ENCODE peak calls at places on chromosomes 11 and 22, in four cellular contexts. One of them, this sample, is unnamed.

GRCh38 chr11:85809191-85809590 is 1.8 kb downstream of the SYTL2 start:
- DNase-seq in HepG2: no peak
- DNase-seq in right lobe of liver: no peak
- DNase-seq in Peyer's patch: no peak
- DNase-seq in this sample: no peak

GRCh38 chr22:47474464-47474863 is 712.0 kb downstream of the TBC1D22A start:
- DNase-seq in HepG2: no peak
- DNase-seq in right lobe of liver: no peak
- DNase-seq in Peyer's patch: no peak
- DNase-seq in this sample: no peak

GRCh38 chr22:19467912-19468311 is 11.1 kb downstream of the UFD1 start:
- DNase-seq in HepG2: no peak
- DNase-seq in right lobe of liver: no peak
- DNase-seq in Peyer's patch: no peak
- DNase-seq in this sample: no peak

GRCh38 chr11:46357483-46357936 is 10.2 kb downstream of the DGKZ start:
- DNase-seq in HepG2: no peak
- DNase-seq in right lobe of liver: no peak
- DNase-seq in Peyer's patch: peak
- DNase-seq in this sample: no peak

GRCh38 chr22:35783943-35784614 is 66.4 kb downstream of the APOL5 start:
- DNase-seq in HepG2: no peak
- DNase-seq in right lobe of liver: no peak
- DNase-seq in Peyer's patch: no peak
- DNase-seq in this sample: peak

GRCh38 chr11:86715611-86716010 is 43.2 kb upstream of the ME3 start:
- DNase-seq in HepG2: no peak
- DNase-seq in right lobe of liver: no peak
- DNase-seq in Peyer's patch: no peak
- DNase-seq in this sample: no peak

GRCh38 chr22:19430890-19431541 is 517 bp downstream of the HIRA start:
- DNase-seq in HepG2: peak
- DNase-seq in right lobe of liver: peak
- DNase-seq in Peyer's patch: peak
- DNase-seq in this sample: no peak

GRCh38 chr11:20070459-20070858 is 89.8 kb downstream of the DBX1 start:
- DNase-seq in HepG2: peak
- DNase-seq in right lobe of liver: no peak
- DNase-seq in Peyer's patch: no peak
- DNase-seq in this sample: no peak

GRCh38 chr11:125949271-125950177 is 3.7 kb downstream of the VSIG10L2 start:
- DNase-seq in HepG2: no peak
- DNase-seq in right lobe of liver: no peak
- DNase-seq in Peyer's patch: no peak
- DNase-seq in this sample: no peak

GRCh38 chr11:68302256-68303054 is 9.9 kb upstream of the LRP5 start:
- DNase-seq in HepG2: peak
- DNase-seq in right lobe of liver: no peak
- DNase-seq in Peyer's patch: peak
- DNase-seq in this sample: peak

GRCh38 chr11:117202386-117203068 is 3.4 kb downstream of the TAGLN start:
- DNase-seq in HepG2: no peak
- DNase-seq in right lobe of liver: no peak
- DNase-seq in Peyer's patch: no peak
- DNase-seq in this sample: no peak

GRCh38 chr11:117201906-117202305 is 2.7 kb downstream of the TAGLN start:
- DNase-seq in HepG2: no peak
- DNase-seq in right lobe of liver: no peak
- DNase-seq in Peyer's patch: no peak
- DNase-seq in this sample: no peak

GRCh38 chr11:117199916-117200812 is 994 bp downstream of the TAGLN start:
- DNase-seq in HepG2: no peak
- DNase-seq in right lobe of liver: no peak
- DNase-seq in Peyer's patch: no peak
- DNase-seq in this sample: no peak

GRCh38 chr11:117201516-117201866 is 2.3 kb downstream of the TAGLN start:
- DNase-seq in HepG2: no peak
- DNase-seq in right lobe of liver: peak
- DNase-seq in Peyer's patch: no peak
- DNase-seq in this sample: no peak

DNA sequence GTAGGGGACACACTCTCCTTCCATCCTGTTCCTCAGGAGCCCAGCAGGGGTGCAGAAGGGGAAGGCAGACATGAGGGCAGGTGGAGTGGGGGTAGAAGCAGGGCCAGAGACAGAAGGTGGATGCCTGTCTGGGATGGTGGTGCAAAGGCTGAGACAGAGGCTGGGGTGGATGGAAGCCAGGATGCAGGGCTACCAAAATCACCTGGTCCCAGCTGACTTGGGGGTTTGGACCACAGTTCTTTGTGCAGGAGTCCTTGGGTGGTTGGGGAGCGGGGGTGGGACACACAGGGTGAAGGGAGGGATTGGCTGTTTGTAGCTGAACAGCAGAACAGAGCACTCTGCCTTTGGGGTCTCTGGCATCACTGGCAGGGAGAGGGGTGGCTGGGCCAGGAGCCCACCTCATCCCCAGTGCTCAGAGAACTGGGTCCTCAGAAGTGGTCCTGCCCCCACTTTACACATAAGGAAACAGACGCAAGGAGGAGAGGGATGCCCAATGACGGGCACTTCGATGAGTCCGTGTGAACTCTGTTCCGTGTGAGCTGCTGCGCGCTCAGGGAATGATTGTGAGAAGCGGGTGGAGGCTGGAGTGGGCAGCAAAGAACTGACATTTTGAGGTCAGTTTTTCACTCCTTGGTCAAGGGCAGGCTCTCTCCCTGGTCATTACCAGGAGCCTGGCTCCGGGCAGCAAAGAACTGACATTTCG is 1.8 kb downstream of the TAGLN start:
- DNase-seq in HepG2: no peak
- DNase-seq in right lobe of liver: no peak
- DNase-seq in Peyer's patch: no peak
- DNase-seq in this sample: no peak
- TF ChIP-seq CTCF in HepG2: no peak
- TF ChIP-seq CTCF in right lobe of liver: no peak
- TF ChIP-seq CTCF in Peyer's patch: no peak
- TF ChIP-seq CTCF in this sample: peak

DNA sequence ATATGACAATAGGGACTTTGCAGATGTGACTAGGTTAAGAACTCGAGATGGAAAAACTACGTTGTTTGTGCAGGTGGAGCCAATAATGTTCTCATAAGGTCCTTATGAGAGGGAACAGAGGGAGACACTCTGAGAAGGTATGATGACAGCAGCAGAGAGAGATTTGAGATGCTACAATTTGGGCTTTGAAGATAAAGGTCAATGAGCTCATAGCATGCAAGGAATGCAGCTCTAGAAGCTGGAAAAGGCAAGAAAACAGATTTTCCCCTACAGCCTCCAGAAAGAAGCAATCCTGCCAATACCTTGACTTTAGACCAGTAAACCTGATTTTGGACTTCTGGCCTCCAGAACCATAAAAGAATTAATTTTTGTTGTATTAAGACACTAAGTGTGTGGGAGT is 21.1 kb downstream of the FAM76B start:
- DNase-seq in HepG2: no peak
- DNase-seq in right lobe of liver: no peak
- DNase-seq in Peyer's patch: no peak
- DNase-seq in this sample: no peak
- H3K27ac ChIP-seq in HepG2: no peak
- H3K27ac ChIP-seq in right lobe of liver: no peak
- H3K27ac ChIP-seq in Peyer's patch: no peak
- H3K27ac ChIP-seq in this sample: no peak

DNA sequence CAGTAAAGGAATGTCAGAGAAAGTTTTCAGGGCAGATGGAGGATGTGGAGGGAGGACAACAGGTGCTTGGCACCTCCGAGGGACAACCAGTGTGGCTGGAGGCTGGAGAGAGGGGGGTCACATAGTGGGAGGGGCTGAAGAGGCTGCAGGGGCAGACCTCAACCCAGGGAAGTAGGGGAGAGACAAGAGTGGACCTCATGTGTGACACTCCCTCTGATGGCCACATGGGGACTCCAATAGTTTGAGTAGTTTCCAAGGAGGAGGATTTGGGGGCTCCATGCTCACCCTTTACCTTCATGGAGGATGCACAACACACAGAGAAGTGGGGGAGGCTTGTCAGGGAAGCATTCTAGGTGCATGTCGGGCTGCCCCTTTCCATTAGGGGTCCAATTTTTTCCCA is 35.1 kb upstream of the ASPHD2 start:
- DNase-seq in HepG2: no peak
- DNase-seq in right lobe of liver: no peak
- DNase-seq in Peyer's patch: no peak
- DNase-seq in this sample: no peak
- TF ChIP-seq CTCF in HepG2: no peak
- TF ChIP-seq CTCF in right lobe of liver: no peak
- TF ChIP-seq CTCF in Peyer's patch: no peak
- TF ChIP-seq CTCF in this sample: peak

GRCh38 chr11:76836613-76837291 is 24.0 kb upstream of the ACER3 start:
- DNase-seq in HepG2: no peak
- DNase-seq in right lobe of liver: no peak
- DNase-seq in Peyer's patch: peak
- DNase-seq in this sample: no peak

GRCh38 chr11:76837696-76838421 is 22.9 kb upstream of the ACER3 start:
- DNase-seq in HepG2: no peak
- DNase-seq in right lobe of liver: no peak
- DNase-seq in Peyer's patch: no peak
- DNase-seq in this sample: no peak

GRCh38 chr11:76834151-76834550 is 26.6 kb upstream of the ACER3 start:
- DNase-seq in HepG2: no peak
- DNase-seq in right lobe of liver: no peak
- DNase-seq in Peyer's patch: no peak
- DNase-seq in this sample: no peak

GRCh38 chr11:76835030-76835429 is 25.7 kb upstream of the ACER3 start:
- DNase-seq in HepG2: no peak
- DNase-seq in right lobe of liver: no peak
- DNase-seq in Peyer's patch: no peak
- DNase-seq in this sample: no peak

DNA sequence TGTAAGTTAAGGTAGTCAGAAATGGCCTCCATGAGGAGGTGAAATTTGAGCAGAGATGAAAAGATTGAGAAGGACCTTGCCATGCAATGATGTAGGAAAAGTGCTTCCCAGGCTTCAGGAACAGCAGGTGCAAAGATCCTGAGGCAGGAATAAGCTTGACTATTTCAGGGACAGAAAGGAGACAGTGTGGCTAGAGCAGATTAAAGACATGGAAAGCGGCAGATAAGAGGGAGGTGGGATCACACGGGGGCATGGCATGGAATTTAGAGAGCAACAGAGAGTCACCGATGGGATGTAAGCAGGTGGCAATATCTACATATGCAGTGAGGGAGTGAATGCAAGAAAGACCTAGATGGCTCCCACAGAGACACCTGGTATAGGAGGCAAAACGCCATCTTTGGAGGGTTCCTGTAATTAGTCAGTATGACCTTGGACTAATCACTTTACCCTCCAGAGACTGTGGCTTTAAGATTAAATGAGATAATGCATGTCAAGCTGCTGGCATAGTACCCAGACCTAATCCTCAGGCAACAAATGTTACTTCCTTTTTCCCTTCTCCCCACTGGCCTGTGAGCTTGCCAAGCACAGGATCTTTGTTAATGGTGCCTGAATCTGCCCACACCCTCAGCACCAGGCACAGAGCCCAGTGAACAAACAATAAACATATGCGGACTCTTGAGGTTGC is 24.6 kb upstream of the ACER3 start:
- DNase-seq in HepG2: no peak
- DNase-seq in right lobe of liver: no peak
- DNase-seq in Peyer's patch: peak
- DNase-seq in this sample: no peak
- H3K27ac ChIP-seq in HepG2: no peak
- H3K27ac ChIP-seq in right lobe of liver: no peak
- H3K27ac ChIP-seq in Peyer's patch: no peak
- H3K27ac ChIP-seq in this sample: no peak

GRCh38 chr11:12235945-12236743 is 125.8 kb downstream of the MICAL2 start:
- DNase-seq in HepG2: peak
- DNase-seq in right lobe of liver: no peak
- DNase-seq in Peyer's patch: no peak
- DNase-seq in this sample: peak
- TF ChIP-seq CTCF in HepG2: peak
- TF ChIP-seq CTCF in right lobe of liver: peak
- TF ChIP-seq CTCF in Peyer's patch: peak
- TF ChIP-seq CTCF in this sample: peak

GRCh38 chr11:64765841-64766682 is 6.3 kb upstream of the PYGM start:
- DNase-seq in HepG2: no peak
- DNase-seq in right lobe of liver: no peak
- DNase-seq in Peyer's patch: no peak
- DNase-seq in this sample: no peak

GRCh38 chr11:64763804-64764611 is 4.2 kb upstream of the PYGM start:
- DNase-seq in HepG2: no peak
- DNase-seq in right lobe of liver: no peak
- DNase-seq in Peyer's patch: no peak
- DNase-seq in this sample: no peak

GRCh38 chr11:64765291-64765803 is 5.6 kb upstream of the PYGM start:
- DNase-seq in HepG2: no peak
- DNase-seq in right lobe of liver: no peak
- DNase-seq in Peyer's patch: peak
- DNase-seq in this sample: no peak

GRCh38 chr11:64762916-64763803 is 3.4 kb upstream of the PYGM start:
- DNase-seq in HepG2: no peak
- DNase-seq in right lobe of liver: no peak
- DNase-seq in Peyer's patch: no peak
- DNase-seq in this sample: peak

DNA sequence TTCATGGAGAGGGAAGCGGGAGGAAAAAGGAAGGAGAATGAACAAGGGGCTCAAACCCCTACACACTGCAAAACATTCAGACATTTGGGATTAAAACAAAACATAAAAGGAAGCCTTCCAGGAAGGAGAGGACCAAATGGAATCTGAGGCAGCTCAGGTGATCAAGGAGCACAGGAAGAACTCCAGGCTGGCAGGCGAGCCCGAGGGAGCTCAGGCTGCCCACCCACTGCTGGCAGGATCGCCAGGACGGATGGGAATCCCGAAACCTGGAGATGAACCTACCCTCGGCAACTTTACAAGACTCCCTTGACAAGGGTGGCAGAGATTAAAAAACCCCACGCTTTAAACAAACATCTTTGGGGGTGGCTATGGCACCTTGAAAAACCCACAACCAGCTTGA is 5.0 kb upstream of the PYGM start:
- DNase-seq in HepG2: no peak
- DNase-seq in right lobe of liver: no peak
- DNase-seq in Peyer's patch: no peak
- DNase-seq in this sample: no peak
- H3K27ac ChIP-seq in HepG2: no peak
- H3K27ac ChIP-seq in right lobe of liver: no peak
- H3K27ac ChIP-seq in Peyer's patch: no peak
- H3K27ac ChIP-seq in this sample: no peak

DNA sequence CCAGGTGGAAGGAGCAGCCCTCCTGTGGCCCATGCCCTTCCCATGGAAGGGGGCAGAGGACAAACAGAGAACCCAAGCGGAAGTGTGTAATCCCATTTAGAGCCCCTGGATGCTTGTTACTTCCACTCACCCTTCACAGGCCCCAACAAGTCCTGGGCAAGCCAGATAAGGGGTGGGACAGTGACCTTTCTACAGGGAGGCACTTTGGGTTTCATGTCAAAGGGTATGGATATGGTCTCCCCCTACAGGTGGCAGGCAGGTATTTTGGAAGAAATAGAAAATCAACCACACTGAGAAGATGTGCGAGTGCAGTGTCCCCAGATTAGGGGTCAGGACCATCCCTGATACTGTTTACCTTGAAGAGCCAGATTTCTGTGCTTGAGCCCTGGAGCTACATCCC is 11.4 kb downstream of the MPEG1 start:
- DNase-seq in HepG2: peak
- DNase-seq in right lobe of liver: no peak
- DNase-seq in Peyer's patch: no peak
- DNase-seq in this sample: no peak
- TF ChIP-seq CTCF in HepG2: peak
- TF ChIP-seq CTCF in right lobe of liver: peak
- TF ChIP-seq CTCF in Peyer's patch: no peak
- TF ChIP-seq CTCF in this sample: peak